ENCODE peak calls at places on chromosomes 3 and 15, in eight cellular contexts. One of them, this sample, is unnamed.

GRCh38 chr3:61357902-61358301 is 106.7 kb upstream of the FHIT start:
- DNase-seq in pancreas: no peak
- DNase-seq in hepatocyte: no peak
- DNase-seq in fibroblast of lung: no peak
- DNase-seq in tibial artery: no peak
- DNase-seq in stomach: no peak
- DNase-seq in caudate nucleus: no peak
- DNase-seq in gastrocnemius medialis: no peak
- DNase-seq in this sample: no peak

GRCh38 chr3:168112894-168113293 is 17.2 kb upstream of the GOLIM4 start:
- DNase-seq in pancreas: no peak
- DNase-seq in hepatocyte: no peak
- DNase-seq in fibroblast of lung: no peak
- DNase-seq in gastrocnemius medialis: no peak
- DNase-seq in stomach: no peak
- DNase-seq in caudate nucleus: no peak
- DNase-seq in tibial artery: no peak
- DNase-seq in this sample: no peak

GRCh38 chr15:44545934-44546802 is 9.2 kb downstream of the EIF3J start:
- DNase-seq in hepatocyte: no peak
- DNase-seq in tibial artery: no peak
- DNase-seq in pancreas: no peak
- DNase-seq in caudate nucleus: no peak
- DNase-seq in stomach: no peak
- DNase-seq in gastrocnemius medialis: peak
- DNase-seq in fibroblast of lung: peak
- DNase-seq in this sample: no peak

GRCh38 chr15:62071711-62072308 is 5.0 kb downstream of the C2CD4A start:
- DNase-seq in hepatocyte: peak
- DNase-seq in caudate nucleus: no peak
- DNase-seq in tibial artery: no peak
- DNase-seq in pancreas: no peak
- DNase-seq in fibroblast of lung: peak
- DNase-seq in stomach: no peak
- DNase-seq in gastrocnemius medialis: no peak
- DNase-seq in this sample: no peak

GRCh38 chr3:7498722-7499121 is 637.8 kb downstream of the GRM7 start:
- DNase-seq in stomach: no peak
- DNase-seq in fibroblast of lung: no peak
- DNase-seq in gastrocnemius medialis: no peak
- DNase-seq in tibial artery: no peak
- DNase-seq in caudate nucleus: no peak
- DNase-seq in hepatocyte: no peak
- DNase-seq in pancreas: no peak
- DNase-seq in this sample: no peak

GRCh38 chr3:42148982-42149432 is 57.9 kb downstream of the TRAK1 start:
- DNase-seq in pancreas: no peak
- DNase-seq in gastrocnemius medialis: peak
- DNase-seq in stomach: peak
- DNase-seq in caudate nucleus: peak
- DNase-seq in hepatocyte: peak
- DNase-seq in fibroblast of lung: peak
- DNase-seq in tibial artery: peak
- DNase-seq in this sample: no peak

GRCh38 chr3:141887051-141887450 is 10.6 kb downstream of the ATP1B3 start:
- DNase-seq in stomach: no peak
- DNase-seq in gastrocnemius medialis: no peak
- DNase-seq in pancreas: no peak
- DNase-seq in caudate nucleus: no peak
- DNase-seq in hepatocyte: no peak
- DNase-seq in fibroblast of lung: no peak
- DNase-seq in tibial artery: no peak
- DNase-seq in this sample: no peak

GRCh38 chr15:51726302-51727073 is 11.0 kb downstream of the LYSMD2 start:
- DNase-seq in tibial artery: no peak
- DNase-seq in hepatocyte: peak
- DNase-seq in fibroblast of lung: peak
- DNase-seq in pancreas: no peak
- DNase-seq in caudate nucleus: no peak
- DNase-seq in gastrocnemius medialis: peak
- DNase-seq in stomach: no peak
- DNase-seq in this sample: no peak

GRCh38 chr3:14797731-14798130 is 21.0 kb upstream of the FGD5 start:
- DNase-seq in gastrocnemius medialis: no peak
- DNase-seq in pancreas: peak
- DNase-seq in hepatocyte: no peak
- DNase-seq in caudate nucleus: no peak
- DNase-seq in tibial artery: peak
- DNase-seq in stomach: no peak
- DNase-seq in fibroblast of lung: no peak
- DNase-seq in this sample: peak

GRCh38 chr15:85742186-85742751 is 52.5 kb downstream of the KLHL25 start:
- DNase-seq in caudate nucleus: no peak
- DNase-seq in hepatocyte: no peak
- DNase-seq in tibial artery: no peak
- DNase-seq in gastrocnemius medialis: no peak
- DNase-seq in pancreas: no peak
- DNase-seq in stomach: no peak
- DNase-seq in fibroblast of lung: peak
- DNase-seq in this sample: no peak

GRCh38 chr3:55543228-55543627 is 56.1 kb upstream of the WNT5A start:
- DNase-seq in gastrocnemius medialis: no peak
- DNase-seq in caudate nucleus: no peak
- DNase-seq in fibroblast of lung: peak
- DNase-seq in tibial artery: no peak
- DNase-seq in stomach: no peak
- DNase-seq in pancreas: no peak
- DNase-seq in hepatocyte: no peak
- DNase-seq in this sample: no peak

GRCh38 chr3:41997702-41998551 is 36.0 kb upstream of the ULK4 start:
- DNase-seq in gastrocnemius medialis: no peak
- DNase-seq in pancreas: no peak
- DNase-seq in stomach: no peak
- DNase-seq in tibial artery: no peak
- DNase-seq in caudate nucleus: no peak
- DNase-seq in fibroblast of lung: no peak
- DNase-seq in hepatocyte: no peak
- DNase-seq in this sample: no peak

GRCh38 chr3:126351771-126352475 is 5.3 kb downstream of the KLF15 start:
- DNase-seq in tibial artery: peak
- DNase-seq in caudate nucleus: no peak
- DNase-seq in stomach: no peak
- DNase-seq in hepatocyte: no peak
- DNase-seq in fibroblast of lung: no peak
- DNase-seq in gastrocnemius medialis: peak
- DNase-seq in pancreas: peak
- DNase-seq in this sample: no peak

GRCh38 chr15:38551720-38552627 is 12.6 kb downstream of the RASGRP1 start:
- DNase-seq in caudate nucleus: no peak
- DNase-seq in tibial artery: no peak
- DNase-seq in fibroblast of lung: no peak
- DNase-seq in stomach: no peak
- DNase-seq in gastrocnemius medialis: no peak
- DNase-seq in pancreas: no peak
- DNase-seq in hepatocyte: no peak
- DNase-seq in this sample: no peak

GRCh38 chr3:168951368-168951767 is 712.1 kb downstream of the MECOM start:
- DNase-seq in stomach: no peak
- DNase-seq in pancreas: no peak
- DNase-seq in fibroblast of lung: peak
- DNase-seq in gastrocnemius medialis: no peak
- DNase-seq in hepatocyte: no peak
- DNase-seq in tibial artery: no peak
- DNase-seq in caudate nucleus: no peak
- DNase-seq in this sample: no peak

GRCh38 chr3:99783009-99783573 is 34.6 kb upstream of the CMSS1 start:
- DNase-seq in fibroblast of lung: peak
- DNase-seq in caudate nucleus: no peak
- DNase-seq in tibial artery: no peak
- DNase-seq in gastrocnemius medialis: no peak
- DNase-seq in hepatocyte: no peak
- DNase-seq in pancreas: no peak
- DNase-seq in stomach: no peak
- DNase-seq in this sample: no peak

GRCh38 chr3:32110233-32110760 is 3.9 kb downstream of the GPD1L start:
- DNase-seq in hepatocyte: no peak
- DNase-seq in pancreas: no peak
- DNase-seq in fibroblast of lung: no peak
- DNase-seq in stomach: no peak
- DNase-seq in caudate nucleus: no peak
- DNase-seq in tibial artery: no peak
- DNase-seq in gastrocnemius medialis: no peak
- DNase-seq in this sample: no peak

GRCh38 chr3:52787246-52787645 is 7.3 kb upstream of the ITIH3 start:
- DNase-seq in tibial artery: no peak
- DNase-seq in hepatocyte: no peak
- DNase-seq in stomach: no peak
- DNase-seq in gastrocnemius medialis: no peak
- DNase-seq in fibroblast of lung: no peak
- DNase-seq in caudate nucleus: no peak
- DNase-seq in pancreas: no peak
- DNase-seq in this sample: no peak
- H3K27ac ChIP-seq in tibial artery: peak
- H3K27ac ChIP-seq in hepatocyte: no peak
- H3K27ac ChIP-seq in stomach: no peak
- H3K27ac ChIP-seq in gastrocnemius medialis: no peak
- H3K27ac ChIP-seq in fibroblast of lung: no peak
- H3K27ac ChIP-seq in caudate nucleus: no peak
- H3K27ac ChIP-seq in pancreas: no peak
- H3K27ac ChIP-seq in this sample: peak

GRCh38 chr3:59774613-59775012 is 724.8 kb upstream of the CFAP20DC start:
- DNase-seq in tibial artery: no peak
- DNase-seq in gastrocnemius medialis: no peak
- DNase-seq in pancreas: no peak
- DNase-seq in stomach: no peak
- DNase-seq in hepatocyte: no peak
- DNase-seq in fibroblast of lung: peak
- DNase-seq in caudate nucleus: no peak
- DNase-seq in this sample: no peak
- H3K27ac ChIP-seq in tibial artery: no peak
- H3K27ac ChIP-seq in gastrocnemius medialis: no peak
- H3K27ac ChIP-seq in pancreas: no peak
- H3K27ac ChIP-seq in stomach: no peak
- H3K27ac ChIP-seq in hepatocyte: no peak
- H3K27ac ChIP-seq in fibroblast of lung: no peak
- H3K27ac ChIP-seq in caudate nucleus: no peak
- H3K27ac ChIP-seq in this sample: no peak

GRCh38 chr15:22963546-22964125 is 16.5 kb downstream of the CYFIP1 start:
- DNase-seq in gastrocnemius medialis: no peak
- DNase-seq in tibial artery: no peak
- DNase-seq in hepatocyte: no peak
- DNase-seq in pancreas: no peak
- DNase-seq in stomach: no peak
- DNase-seq in caudate nucleus: no peak
- DNase-seq in fibroblast of lung: no peak
- DNase-seq in this sample: no peak

GRCh38 chr15:22966321-22967083 is 13.7 kb downstream of the CYFIP1 start:
- DNase-seq in gastrocnemius medialis: no peak
- DNase-seq in tibial artery: peak
- DNase-seq in hepatocyte: no peak
- DNase-seq in caudate nucleus: no peak
- DNase-seq in fibroblast of lung: no peak
- DNase-seq in pancreas: no peak
- DNase-seq in stomach: no peak
- DNase-seq in this sample: no peak

GRCh38 chr15:22967084-22967770 is 12.9 kb downstream of the CYFIP1 start:
- DNase-seq in stomach: no peak
- DNase-seq in pancreas: no peak
- DNase-seq in hepatocyte: no peak
- DNase-seq in gastrocnemius medialis: no peak
- DNase-seq in tibial artery: no peak
- DNase-seq in caudate nucleus: no peak
- DNase-seq in fibroblast of lung: no peak
- DNase-seq in this sample: no peak

GRCh38 chr15:22969512-22969911 is 10.7 kb downstream of the CYFIP1 start:
- DNase-seq in gastrocnemius medialis: no peak
- DNase-seq in fibroblast of lung: no peak
- DNase-seq in stomach: no peak
- DNase-seq in caudate nucleus: no peak
- DNase-seq in tibial artery: no peak
- DNase-seq in pancreas: no peak
- DNase-seq in hepatocyte: no peak
- DNase-seq in this sample: no peak

DNA sequence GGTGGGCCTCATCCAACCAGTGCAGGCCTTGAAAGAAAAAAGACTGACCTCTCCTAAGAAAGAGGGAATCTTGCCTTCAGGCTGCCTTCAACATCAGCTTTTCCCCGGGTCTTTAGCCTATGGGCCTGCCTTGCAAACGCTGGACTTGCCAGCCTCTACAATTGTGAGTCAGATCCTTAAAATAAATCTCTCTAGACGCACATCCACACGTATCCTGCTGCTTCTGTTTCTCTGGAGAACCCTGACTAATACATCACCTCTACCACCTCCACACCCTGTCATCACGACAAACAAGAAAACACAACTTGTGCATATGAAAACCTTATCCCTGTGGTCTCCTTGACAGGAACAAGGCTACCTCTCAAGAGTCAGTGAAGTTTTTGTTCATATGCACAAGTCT is 11.8 kb downstream of the CYFIP1 start:
- DNase-seq in pancreas: no peak
- DNase-seq in gastrocnemius medialis: no peak
- DNase-seq in stomach: no peak
- DNase-seq in tibial artery: peak
- DNase-seq in fibroblast of lung: peak
- DNase-seq in hepatocyte: no peak
- DNase-seq in caudate nucleus: no peak
- DNase-seq in this sample: no peak
- H3K27ac ChIP-seq in pancreas: no peak
- H3K27ac ChIP-seq in gastrocnemius medialis: no peak
- H3K27ac ChIP-seq in stomach: no peak
- H3K27ac ChIP-seq in tibial artery: peak
- H3K27ac ChIP-seq in fibroblast of lung: peak
- H3K27ac ChIP-seq in hepatocyte: no peak
- H3K27ac ChIP-seq in caudate nucleus: no peak
- H3K27ac ChIP-seq in this sample: peak

GRCh38 chr3:114884213-114884923 is 262.7 kb downstream of the ZBTB20 start:
- DNase-seq in pancreas: no peak
- DNase-seq in fibroblast of lung: no peak
- DNase-seq in caudate nucleus: no peak
- DNase-seq in gastrocnemius medialis: no peak
- DNase-seq in hepatocyte: no peak
- DNase-seq in tibial artery: no peak
- DNase-seq in stomach: no peak
- DNase-seq in this sample: no peak

GRCh38 chr3:114892117-114892870 is 254.8 kb downstream of the ZBTB20 start:
- DNase-seq in caudate nucleus: no peak
- DNase-seq in tibial artery: no peak
- DNase-seq in fibroblast of lung: no peak
- DNase-seq in pancreas: no peak
- DNase-seq in gastrocnemius medialis: peak
- DNase-seq in hepatocyte: no peak
- DNase-seq in stomach: no peak
- DNase-seq in this sample: no peak

GRCh38 chr3:114892880-114893279 is 254.2 kb downstream of the ZBTB20 start:
- DNase-seq in stomach: no peak
- DNase-seq in pancreas: no peak
- DNase-seq in gastrocnemius medialis: no peak
- DNase-seq in hepatocyte: no peak
- DNase-seq in caudate nucleus: no peak
- DNase-seq in tibial artery: no peak
- DNase-seq in fibroblast of lung: no peak
- DNase-seq in this sample: no peak

GRCh38 chr3:114886945-114887344 is 260.1 kb downstream of the ZBTB20 start:
- DNase-seq in fibroblast of lung: no peak
- DNase-seq in gastrocnemius medialis: no peak
- DNase-seq in caudate nucleus: no peak
- DNase-seq in pancreas: no peak
- DNase-seq in hepatocyte: no peak
- DNase-seq in tibial artery: no peak
- DNase-seq in stomach: no peak
- DNase-seq in this sample: no peak

GRCh38 chr3:114887806-114888205 is 259.3 kb downstream of the ZBTB20 start:
- DNase-seq in hepatocyte: no peak
- DNase-seq in tibial artery: no peak
- DNase-seq in caudate nucleus: no peak
- DNase-seq in fibroblast of lung: no peak
- DNase-seq in stomach: no peak
- DNase-seq in pancreas: no peak
- DNase-seq in gastrocnemius medialis: no peak
- DNase-seq in this sample: no peak
- H3K27ac ChIP-seq in hepatocyte: no peak
- H3K27ac ChIP-seq in tibial artery: no peak
- H3K27ac ChIP-seq in caudate nucleus: no peak
- H3K27ac ChIP-seq in fibroblast of lung: no peak
- H3K27ac ChIP-seq in stomach: no peak
- H3K27ac ChIP-seq in pancreas: no peak
- H3K27ac ChIP-seq in gastrocnemius medialis: no peak
- H3K27ac ChIP-seq in this sample: no peak